ENCODE peak calls at places on chromosomes 3 and 15, in five cellular contexts. X, P, A, O and S are unnamed samples.
A peak's percentile ranks its signal among the peaks of the same experiment; 100 is the strongest.

GRCh38 chr3:129021140-129021551 is 20.0 kb downstream of the EFCC1 start:
- DNase-seq in X (peak; percentile 83), P (peak; percentile 5), A (no peak), O (no peak), S (no peak)

GRCh38 chr15:73915085-73915484 is 11.2 kb upstream of the LOXL1 start:
- DNase-seq in X (peak; percentile 43), P (no peak), A (no peak), O (no peak), S (no peak)

GRCh38 chr3:52259035-52259434 is 13.5 kb downstream of the PPM1M start:
- DNase-seq in X (no peak), P (no peak), A (no peak), O (no peak), S (no peak)

GRCh38 chr3:194615221-194615620 is 18.0 kb downstream of the TMEM44 start:
- DNase-seq in X (peak; percentile 13), P (no peak), A (no peak), O (no peak), S (no peak)

GRCh38 chr15:95175914-95176658 is 944.7 kb downstream of the MCTP2 start:
- DNase-seq in X (peak; percentile 70), P (no peak), A (no peak), O (no peak), S (no peak)

GRCh38 chr3:38528457-38528856 is 32.3 kb downstream of the EXOG start:
- DNase-seq in X (no peak), P (no peak), A (no peak), O (no peak), S (no peak)

GRCh38 chr15:75335313-75335704 is 554 bp upstream of the COMMD4 start:
- DNase-seq in X (no peak), P (no peak), A (no peak), O (no peak), S (no peak)

GRCh38 chr3:29694783-29695182 is 413.9 kb downstream of the RBMS3 start:
- DNase-seq in X (peak; percentile 92), P (no peak), A (no peak), O (no peak), S (no peak)

GRCh38 chr15:38671675-38672141 is 107.1 kb upstream of the RASGRP1 start:
- DNase-seq in X (peak; percentile 6), P (no peak), A (peak; percentile 78), O (no peak), S (no peak)

GRCh38 chr3:127159547-127159946 is 33.4 kb upstream of the PRR23E start:
- DNase-seq in X (no peak), P (no peak), A (no peak), O (no peak), S (no peak)

GRCh38 chr3:197835509-197835908 is 44.5 kb downstream of the LRCH3 start:
- DNase-seq in X (no peak), P (no peak), A (no peak), O (no peak), S (no peak)

GRCh38 chr3:86951343-86951742 is 39.6 kb downstream of the VGLL3 start:
- DNase-seq in X (peak; percentile 86), P (no peak), A (no peak), O (no peak), S (no peak)

GRCh38 chr15:99059010-99059981 is 45.6 kb upstream of the SYNM start:
- DNase-seq in X (peak; percentile 87), P (peak; percentile 82), A (no peak), O (peak; percentile 91), S (peak; percentile 76)

GRCh38 chr15:43828061-43828657 is 1.4 kb downstream of the WDR76 start:
- DNase-seq in X (peak; percentile 19), P (no peak), A (no peak), O (no peak), S (no peak)

GRCh38 chr3:116512931-116513330 is 67.6 kb upstream of the LSAMP start:
- DNase-seq in X (no peak), P (no peak), A (no peak), O (no peak), S (no peak)

GRCh38 chr3:183730361-183730760 is 32.8 kb downstream of the YEATS2 start:
- DNase-seq in X (no peak), P (no peak), A (no peak), O (no peak), S (no peak)

GRCh38 chr15:89192771-89193170 is 28.6 kb downstream of the RLBP1 start:
- DNase-seq in X (peak; percentile 28), P (no peak), A (no peak), O (no peak), S (no peak)

GRCh38 chr15:82133251-82133650 is 87.4 kb upstream of the MEX3B start:
- DNase-seq in X (no peak), P (no peak), A (no peak), O (no peak), S (no peak)

GRCh38 chr3:16072420-16073110 is 101.9 kb upstream of the GALNT15 start:
- DNase-seq in X (peak; percentile 82), P (no peak), A (no peak), O (no peak), S (no peak)

GRCh38 chr3:178480795-178481194 is 55.4 kb upstream of the KCNMB2 start:
- DNase-seq in X (no peak), P (no peak), A (peak; percentile 87), O (no peak), S (no peak)

GRCh38 chr3:66989860-66990696 is 8.0 kb upstream of the KBTBD8 start:
- DNase-seq in X (no peak), P (no peak), A (peak; percentile 67), O (no peak), S (no peak)

GRCh38 chr15:96333194-96334016 is 2.9 kb downstream of the NR2F2 start:
- DNase-seq in X (no peak), P (peak; percentile 71), A (no peak), O (peak; percentile 60), S (peak; percentile 57)

GRCh38 chr3:185717121-185717520 is 107.7 kb downstream of the IGF2BP2 start:
- DNase-seq in X (peak; percentile 93), P (no peak), A (no peak), O (no peak), S (no peak)

GRCh38 chr3:133040696-133041523 is 2.7 kb downstream of the TMEM108 start:
- DNase-seq in X (peak; percentile 71), P (peak; percentile 68), A (peak; percentile 16), O (peak; percentile 38), S (peak; percentile 62)

GRCh38 chr3:47379488-47379899 is 1.3 kb upstream of the PTPN23 start:
- DNase-seq in X (no peak), P (no peak), A (no peak), O (peak; percentile 45), S (no peak)

GRCh38 chr3:189132125-189132744 is 39.5 kb upstream of the TPRG1 start:
- DNase-seq in X (peak; percentile 82), P (no peak), A (peak; percentile 21), O (peak; percentile 18), S (peak; percentile 65)

GRCh38 chr15:33608714-33609113 is 297.9 kb downstream of the RYR3 start:
- DNase-seq in X (no peak), P (no peak), A (no peak), O (no peak), S (no peak)

GRCh38 chr3:10351013-10351735 is 30.3 kb upstream of the SEC13 start:
- DNase-seq in X (no peak), P (no peak), A (no peak), O (no peak), S (peak; percentile 14)

GRCh38 chr3:21621396-21621695 is 129.7 kb downstream of the ZNF385D start:
- DNase-seq in X (peak; percentile 22), P (no peak), A (no peak), O (no peak), S (no peak)

GRCh38 chr3:42562047-42562907 is 19.5 kb downstream of the SEC22C start:
- DNase-seq in X (peak; percentile 34), P (no peak), A (no peak), O (no peak), S (no peak)

GRCh38 chr3:194622621-194623360 is 10.4 kb downstream of the TMEM44 start:
- DNase-seq in X (no peak), P (no peak), A (no peak), O (no peak), S (no peak)

GRCh38 chr3:60935709-60936108 is 315.5 kb downstream of the FHIT start:
- DNase-seq in X (peak; percentile 66), P (no peak), A (no peak), O (no peak), S (no peak)

GRCh38 chr3:10941972-10942371 is 50.6 kb upstream of the SLC6A1 start:
- DNase-seq in X (no peak), P (peak; percentile 53), A (no peak), O (no peak), S (no peak)

DNA sequence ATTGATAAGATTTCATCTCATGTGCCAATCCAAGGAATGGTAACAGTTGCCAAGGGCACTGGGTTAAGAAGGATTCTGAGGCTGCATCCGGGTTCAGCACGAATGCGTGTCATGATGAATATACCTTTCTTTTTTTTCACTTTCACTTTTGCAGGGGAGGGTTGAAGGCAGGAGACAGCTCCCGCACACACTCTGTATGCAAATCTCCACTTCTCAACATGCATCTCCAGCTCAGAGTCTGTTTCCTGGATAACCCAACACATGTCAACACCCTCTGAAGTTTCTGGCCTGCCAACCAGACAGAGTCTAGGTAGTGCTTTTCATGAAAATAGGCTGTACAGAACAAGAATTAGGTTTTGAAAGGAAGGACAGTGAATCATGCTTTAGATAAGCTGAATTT is 21.6 kb downstream of the B4GALT4 start:
- DNase-seq in X (no peak), P (no peak), A (peak; percentile 80), O (no peak), S (no peak)
- TF ChIP-seq CTCF in X (no peak), P (no peak), A (no peak), O (no peak), S (no peak)

DNA sequence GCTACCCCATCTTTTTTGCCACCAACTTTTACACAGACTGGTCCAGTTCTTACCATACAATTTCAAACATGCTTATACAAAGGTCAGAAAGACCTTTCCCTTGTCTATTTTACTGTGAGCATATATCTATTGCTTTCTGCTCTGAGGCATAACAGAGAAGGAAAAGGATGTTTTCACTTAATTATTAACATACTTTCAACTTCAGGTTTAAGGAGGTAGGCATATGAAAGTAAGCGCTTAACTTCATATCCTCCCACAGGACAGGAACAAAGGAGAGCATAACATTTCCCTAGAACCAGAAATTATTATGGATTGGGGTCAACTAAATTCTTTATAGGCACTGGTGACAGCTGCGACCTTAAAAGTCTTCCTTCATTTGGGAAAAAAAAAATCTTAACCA is 1.1 kb downstream of the MYEF2 start:
- DNase-seq in X (no peak), P (no peak), A (no peak), O (no peak), S (no peak)
- H3K4me3 ChIP-seq in X (no peak overlapping the region), P (peak overlapping the region; percentile 65), A (peak overlapping the region; percentile 68), O (no peak overlapping the region), S (peak overlapping the region; percentile 67)

GRCh38 chr3:13192471-13193213 is 119.4 kb upstream of the IQSEC1 start:
- DNase-seq in X (peak; percentile 6), P (no peak), A (no peak), O (no peak), S (no peak)
- TF ChIP-seq CTCF in X (peak; percentile 14), P (peak; percentile 12), A (peak; percentile 51), O (no peak), S (no peak)

DNA sequence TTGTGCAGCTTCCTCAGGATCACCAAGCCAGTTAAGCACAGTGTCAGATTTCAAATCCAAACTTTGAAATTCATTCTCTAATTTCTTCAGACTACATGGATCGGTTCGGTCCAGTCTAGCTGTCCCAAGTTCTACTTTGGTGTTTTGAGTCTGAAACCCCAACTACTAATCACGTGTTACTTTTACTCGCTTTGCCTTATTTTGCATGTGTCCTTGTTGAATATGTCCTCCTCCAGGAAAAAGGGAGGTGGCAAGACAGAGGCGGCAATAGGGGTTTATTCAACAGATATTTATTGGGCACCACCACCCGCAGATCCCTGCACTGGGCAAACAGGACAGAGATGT is 496 bp upstream of the GXYLT2 start:
- DNase-seq in X (no peak), P (no peak), A (no peak), O (no peak), S (no peak)
- H3K4me3 ChIP-seq in X (peak overlapping the region; percentile 53), P (peak overlapping the region; percentile 46), A (no peak overlapping the region), O (peak overlapping the region; percentile 34), S (peak overlapping the region; percentile 49)